ENCODE peak calls at places on chromosomes 13 and 19, in four cellular contexts. D is neuronal stem cell, N is IMR-90, W is H1. B is an unnamed sample.
A peak's percentile ranks its signal among the peaks of the same experiment; 100 is the strongest.

GRCh38 chr13:40781717-40782116 is 7.7 kb upstream of the SLC25A15 start:
- DNase-seq in D (no peak), N (no peak), W (no peak), B (no peak)

GRCh38 chr19:41000310-41000737 is 9.2 kb downstream of the CYP2B6 start:
- DNase-seq in D (no peak), N (no peak), W (no peak), B (no peak)

GRCh38 chr19:40802300-40803169 is 3.5 kb downstream of the EGLN2 start:
- DNase-seq in D (no peak), N (no peak), W (no peak), B (no peak)

GRCh38 chr13:52955505-52955904 is 73.1 kb upstream of the OLFM4 start:
- DNase-seq in D (peak; percentile 73), N (no peak), W (peak; percentile 66), B (peak; percentile 76)

GRCh38 chr13:39016789-39017188 is 21.1 kb downstream of the PROSER1 start:
- DNase-seq in D (peak; percentile 42), N (peak; percentile 8), W (no peak), B (no peak)

GRCh38 chr19:35144600-35145436 is 1.8 kb downstream of the FXYD7 start:
- DNase-seq in D (no peak), N (no peak), W (peak; percentile 82), B (peak; percentile 87)

GRCh38 chr19:18591735-18592385 is 3.3 kb downstream of the REX1BD start:
- DNase-seq in D (no peak), N (no peak), W (no peak), B (no peak)

GRCh38 chr19:44878119-44878865 is 12.8 kb upstream of the TOMM40 start:
- DNase-seq in D (no peak), N (no peak), W (no peak), B (no peak)

GRCh38 chr19:29526730-29527499 is 1.1 kb downstream of the VSTM2B start:
- DNase-seq in D (peak; percentile 53), N (no peak), W (peak; percentile 62), B (peak; percentile 44)

GRCh38 chr19:1343026-1343425 is 40.7 kb upstream of the NDUFS7 start:
- DNase-seq in D (no peak), N (no peak), W (no peak), B (no peak)

GRCh38 chr13:25300861-25301346 is 521 bp upstream of the NUP58 start:
- DNase-seq in D (no peak), N (no peak), W (no peak), B (peak; percentile 32)

GRCh38 chr19:36115453-36116343 is at the start of gene TBCB:
- DNase-seq in D (no peak), N (peak; percentile 28), W (no peak), B (no peak)

GRCh38 chr13:45564108-45564507 is 51.4 kb downstream of the ERICH6B start:
- DNase-seq in D (peak; percentile 8), N (peak; percentile 81), W (no peak), B (no peak)

GRCh38 chr19:27672309-27673047 is 1540.5 kb downstream of the UQCRFS1 start:
- DNase-seq in D (no peak), N (no peak), W (no peak), B (no peak)

GRCh38 chr13:112907286-112907685 is 61.7 kb upstream of the MCF2L start:
- DNase-seq in D (no peak), N (no peak), W (no peak), B (no peak)

GRCh38 chr13:112905990-112906641 is 62.9 kb upstream of the MCF2L start:
- DNase-seq in D (peak; percentile 41), N (no peak), W (peak; percentile 67), B (peak; percentile 93)

GRCh38 chr13:112905086-112905485 is 63.9 kb upstream of the MCF2L start:
- DNase-seq in D (no peak), N (no peak), W (no peak), B (peak; percentile 61)

GRCh38 chr13:112904436-112904960 is 64.5 kb upstream of the MCF2L start:
- DNase-seq in D (no peak), N (no peak), W (no peak), B (no peak)

GRCh38 chr13:112905619-112905989 is 63.4 kb upstream of the MCF2L start:
- DNase-seq in D (no peak), N (no peak), W (no peak), B (no peak)
- H3K4me2 ChIP-seq in D (no peak overlapping the region), N (no peak overlapping the region), W (peak overlapping the region; percentile 52), B (no peak overlapping the region)

GRCh38 chr13:33204130-33204927 is 81.2 kb downstream of the STARD13 start:
- DNase-seq in D (no peak), N (peak; percentile 90), W (no peak), B (no peak)
- H2AFZ ChIP-seq in D (no peak overlapping the region), N (no peak overlapping the region), W (no peak overlapping the region), B (no peak overlapping the region)

GRCh38 chr19:50778906-50779430 is 8.7 kb downstream of the GPR32 start:
- DNase-seq in D (no peak), N (no peak), W (no peak), B (no peak)
- H3K18ac ChIP-seq in D (no peak overlapping the region), N (no peak overlapping the region), W (no peak overlapping the region), B (no peak overlapping the region)

DNA sequence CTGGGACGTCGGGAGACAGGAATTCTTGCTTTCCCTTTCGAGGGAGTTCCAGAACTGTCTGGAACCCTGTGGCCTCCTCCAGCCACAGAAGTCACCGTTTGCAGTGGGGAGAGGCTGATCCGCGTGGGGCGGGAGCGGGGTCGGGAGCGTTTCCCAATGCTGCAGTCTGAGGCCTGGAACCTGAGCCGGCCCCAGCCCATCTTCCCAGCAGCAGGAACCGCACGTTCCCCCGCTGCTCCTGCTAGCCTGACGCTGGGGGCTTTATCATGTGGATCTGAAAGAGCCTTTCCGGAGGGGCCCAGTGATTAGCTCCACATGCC is 13.4 kb downstream of the DPP9 start:
- DNase-seq in D (no peak), N (no peak), W (no peak), B (no peak)
- H3K4me2 ChIP-seq in D (no peak overlapping the region), N (no peak overlapping the region), W (no peak overlapping the region), B (no peak overlapping the region)

B was measured in H9.